ENCODE peak calls at places on chromosomes 13 and 19, in four cellular contexts. Q, B, L and O are unnamed samples.

GRCh38 chr13:52879950-52880650 is 31.7 kb upstream of the PCDH8 start:
- DNase-seq in Q (no peak), L (no peak), B (no peak), O (no peak)

GRCh38 chr13:109900723-109901122 is 114.3 kb upstream of the IRS2 start:
- DNase-seq in B (no peak), L (no peak), Q (no peak), O (no peak)

GRCh38 chr19:42251572-42251990 is 3.3 kb downstream of the ERF start:
- DNase-seq in L (no peak), B (no peak), Q (no peak), O (no peak)

GRCh38 chr13:78022164-78022877 is 103.7 kb upstream of the EDNRB start:
- DNase-seq in L (peak), B (peak), Q (no peak), O (peak)

GRCh38 chr19:29672933-29673336 is 7.7 kb downstream of the PLEKHF1 start:
- DNase-seq in L (no peak), B (peak), Q (no peak), O (peak)

GRCh38 chr19:53813996-53814395 is 10.1 kb downstream of the NLRP12 start:
- DNase-seq in L (no peak), Q (no peak), B (no peak), O (no peak)

GRCh38 chr13:66415444-66415843 is 814.7 kb downstream of the PCDH9 start:
- DNase-seq in B (no peak), Q (peak), L (no peak), O (no peak)

GRCh38 chr19:29503140-29503758 is 22.5 kb upstream of the VSTM2B start:
- DNase-seq in L (no peak), B (no peak), Q (no peak), O (no peak)

GRCh38 chr19:46976845-46977320 is 42.8 kb upstream of the NPAS1 start:
- DNase-seq in B (no peak), Q (peak), L (no peak), O (no peak)

DNA sequence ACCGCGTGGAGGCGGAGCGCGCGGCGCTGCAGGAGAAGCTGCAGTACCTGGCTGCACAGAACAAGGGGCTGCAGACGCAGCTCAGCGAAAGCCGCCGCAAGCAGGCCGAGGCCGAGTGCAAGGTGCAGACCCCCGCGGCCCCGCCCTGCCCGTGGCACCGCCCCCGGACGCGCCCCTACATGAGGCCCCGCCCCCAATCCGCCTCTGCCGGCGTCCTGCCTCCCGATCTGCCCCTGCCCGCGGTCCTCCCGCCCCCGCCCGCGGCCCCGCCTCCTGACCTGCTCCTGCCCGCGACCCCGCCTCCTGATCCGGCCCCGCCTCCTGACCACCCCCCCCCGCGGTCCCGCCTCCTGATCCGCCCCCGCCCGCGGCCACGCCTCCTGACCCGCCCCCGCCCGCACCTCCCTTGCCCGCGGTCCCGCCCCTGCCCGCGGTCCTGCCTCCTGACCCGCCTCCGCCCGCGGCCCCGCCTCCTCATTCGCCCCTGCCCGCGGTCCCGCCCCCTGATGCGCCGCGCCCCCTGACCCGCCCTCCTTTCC is 11.7 kb downstream of the PRR36 start:
- DNase-seq in L (no peak), B (peak), Q (peak), O (peak)
- H3K4me3 ChIP-seq in L (peak), B (peak), Q (no peak), O (no peak)

DNA sequence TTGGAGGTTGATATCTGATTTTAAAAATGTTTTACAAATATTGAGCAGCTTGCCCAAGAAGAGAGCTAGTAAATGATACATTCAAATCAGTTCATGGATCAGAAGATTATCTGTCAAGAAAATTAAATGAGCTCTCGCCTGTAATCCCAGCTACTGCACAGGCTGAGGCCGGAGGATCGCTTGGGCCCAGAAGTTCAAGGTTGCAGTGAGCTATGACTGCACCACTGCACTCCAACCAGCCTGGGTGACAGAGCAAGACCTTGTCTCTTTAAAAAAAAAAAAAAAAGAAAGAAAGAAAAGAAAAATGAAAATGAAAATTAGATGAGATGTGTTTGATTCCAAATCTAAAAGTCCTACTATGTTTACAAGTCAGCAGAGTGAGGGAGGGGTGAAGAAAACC is 2.4 kb downstream of the SPART start:
- DNase-seq in Q (no peak), L (no peak), B (no peak), O (no peak)
- H3K4me3 ChIP-seq in Q (peak), L (no peak), B (no peak), O (no peak)

GRCh38 chr19:22807061-22807835 is 23.3 kb upstream of the ZNF99 start:
- DNase-seq in B (no peak), Q (no peak), L (no peak), O (no peak)
- H3K4me3 ChIP-seq in B (no peak), Q (no peak), L (no peak), O (no peak)

GRCh38 chr13:51243832-51244231 is 21.6 kb downstream of the FAM124A start:
- DNase-seq in Q (no peak), L (no peak), B (no peak), O (no peak)

GRCh38 chr13:51245583-51245982 is 23.4 kb downstream of the FAM124A start:
- DNase-seq in Q (no peak), B (no peak), L (no peak), O (no peak)

GRCh38 chr13:51246005-51246404 is 23.8 kb downstream of the FAM124A start:
- DNase-seq in Q (no peak), B (no peak), L (no peak), O (no peak)

GRCh38 chr13:51243227-51243626 is 21.0 kb downstream of the FAM124A start:
- DNase-seq in B (no peak), L (no peak), Q (no peak), O (no peak)

DNA sequence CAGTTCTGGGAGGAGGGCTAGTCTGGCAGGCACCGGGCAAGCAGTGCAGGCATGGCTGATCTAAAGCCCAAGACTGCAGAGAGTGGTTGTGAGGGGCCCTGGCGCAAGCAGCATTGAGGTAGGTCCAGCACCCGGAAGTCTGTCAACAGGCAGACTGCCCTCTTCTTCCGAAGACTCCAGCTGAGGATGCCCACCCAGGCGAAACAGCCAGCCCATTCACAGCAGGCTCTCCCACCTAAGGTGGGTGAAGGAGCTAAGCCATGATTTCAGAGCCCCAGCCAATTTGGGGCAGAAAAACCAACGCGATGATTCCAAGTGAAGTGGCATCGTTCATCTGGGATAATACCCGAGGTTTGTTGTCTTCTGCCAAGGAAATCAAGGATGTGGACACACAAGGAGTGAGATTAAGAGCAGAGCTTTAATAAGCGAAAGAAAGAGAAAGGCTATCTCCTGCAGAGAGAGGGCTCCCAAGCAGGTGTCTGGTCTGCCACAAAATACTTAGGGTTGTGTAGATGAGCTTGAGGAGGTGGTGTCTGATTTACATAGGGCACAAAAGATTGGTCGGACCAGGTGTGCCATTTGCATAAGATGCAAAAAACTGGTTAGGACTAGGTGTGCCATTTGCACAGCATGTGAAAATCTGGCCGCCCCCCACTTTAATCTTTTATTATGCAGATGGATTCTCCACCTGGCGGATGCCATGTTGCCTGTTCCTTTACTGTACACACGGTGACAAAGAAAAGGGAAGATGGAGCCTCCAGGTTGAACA is 22.6 kb downstream of the FAM124A start:
- DNase-seq in Q (no peak), L (no peak), B (no peak), O (no peak)
- H3K4me3 ChIP-seq in Q (no peak), L (no peak), B (no peak), O (no peak)